ENCODE peak calls at places on chromosomes 6 and 20, in four cellular contexts. Y is pancreas, G is fibroblast of villous mesenchyme, Z is mammary epithelial cell. I is an unnamed sample.

GRCh38 chr6:165663283-165663735 is 268 bp upstream of the PDE10A start:
- DNase-seq in Z (peak), G (peak), Y (no peak), I (no peak)

GRCh38 chr6:140138311-140138994 is 764.0 kb upstream of the CITED2 start:
- DNase-seq in G (no peak), Y (no peak), Z (peak), I (no peak)

GRCh38 chr6:145814035-145814500 is 527 bp downstream of the FBXO30 start:
- DNase-seq in Y (no peak), Z (peak), G (no peak), I (peak)

GRCh38 chr20:60642048-60642447 is 610.0 kb upstream of the CDH4 start:
- DNase-seq in G (no peak), Z (no peak), Y (no peak), I (no peak)

GRCh38 chr6:28940294-28940858 is 16.6 kb upstream of the TRIM27 start:
- DNase-seq in Y (no peak), Z (peak), G (peak), I (peak)

GRCh38 chr6:93398723-93399122 is 20.6 kb downstream of the EPHA7 start:
- DNase-seq in G (no peak), Z (no peak), Y (no peak), I (no peak)

GRCh38 chr6:66496659-66497058 is 789.6 kb upstream of the EYS start:
- DNase-seq in Y (no peak), G (no peak), Z (no peak), I (peak)

GRCh38 chr20:5504061-5504739 is 187.4 kb upstream of the PROKR2 start:
- DNase-seq in G (peak), Z (no peak), Y (peak), I (no peak)

GRCh38 chr6:125918230-125918629 is 38.3 kb upstream of the HINT3 start:
- DNase-seq in G (no peak), Z (no peak), Y (no peak), I (no peak)

GRCh38 chr6:73413102-73413501 is 18.5 kb downstream of the DDX43 start:
- DNase-seq in Y (no peak), Z (no peak), G (no peak), I (no peak)

GRCh38 chr6:73409395-73409794 is 14.8 kb downstream of the DDX43 start:
- DNase-seq in Z (peak), G (no peak), Y (no peak), I (peak)
- H3K4me3 ChIP-seq in Z (no peak), G (no peak), Y (no peak), I (no peak)

GRCh38 chr6:44232676-44233559 is 9.5 kb downstream of the SLC29A1 start:
- DNase-seq in Y (no peak), G (no peak), Z (no peak), I (no peak)

GRCh38 chr6:44233560-44234100 is 10.2 kb downstream of the SLC29A1 start:
- DNase-seq in Y (no peak), Z (no peak), G (no peak), I (no peak)

GRCh38 chr6:44235269-44235668 is 11.6 kb upstream of the HSP90AB1 start:
- DNase-seq in Y (no peak), Z (no peak), G (no peak), I (no peak)

GRCh38 chr6:44235891-44236516 is 10.9 kb upstream of the HSP90AB1 start:
- DNase-seq in Y (no peak), Z (no peak), G (no peak), I (no peak)

GRCh38 chr6:44234101-44235090 is 11.0 kb downstream of the SLC29A1 start:
- DNase-seq in G (peak), Y (peak), Z (peak), I (peak)
- H3K4me3 ChIP-seq in G (no peak), Y (no peak), Z (no peak), I (no peak)

GRCh38 chr6:129309154-129309553 is 400.8 kb downstream of the ARHGAP18 start:
- DNase-seq in Z (no peak), Y (no peak), G (no peak), I (no peak)
- H3K4me3 ChIP-seq in Z (no peak), Y (no peak), G (no peak), I (no peak)

GRCh38 chr6:26031151-26031594 is 56.1 kb upstream of the HFE start:
- DNase-seq in Y (no peak), Z (no peak), G (no peak), I (peak)
- H3K4me3 ChIP-seq in Y (no peak), Z (peak), G (peak), I (peak)

DNA sequence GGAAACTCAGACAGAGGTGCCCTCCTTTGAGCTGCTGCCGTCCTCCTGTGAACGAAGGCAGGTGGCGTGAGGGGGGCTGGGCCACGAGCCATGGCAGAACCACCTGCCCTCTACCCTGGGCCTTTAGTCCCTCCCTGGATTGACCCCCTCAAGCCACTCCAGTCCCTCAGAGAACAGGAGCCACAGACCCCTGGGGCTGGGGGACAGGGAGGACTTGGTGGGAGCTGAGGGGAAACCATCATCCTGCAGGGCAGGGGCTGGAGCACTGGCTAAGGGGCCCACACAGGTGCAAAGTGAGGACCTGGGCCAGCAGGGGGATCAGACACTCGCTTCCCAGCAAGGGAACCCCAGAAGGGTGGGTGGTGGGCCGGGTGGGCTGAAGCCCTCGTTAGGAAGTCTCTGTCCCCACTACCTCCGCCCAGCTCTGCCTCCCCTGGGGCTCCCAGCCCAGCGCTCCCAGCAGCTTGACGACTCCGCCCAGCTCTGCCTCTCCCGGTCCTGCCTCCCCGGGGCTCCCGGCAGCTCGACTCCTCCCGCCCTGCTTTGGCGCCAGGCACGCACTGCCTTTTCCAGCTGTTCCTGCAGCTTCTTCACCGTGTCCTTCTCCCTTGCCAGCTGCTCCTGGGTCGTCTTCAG is 44.4 kb downstream of the DSTN start:
- DNase-seq in Y (peak), Z (no peak), G (peak), I (no peak)
- H3K4me3 ChIP-seq in Y (no peak), Z (no peak), G (no peak), I (no peak)